ENCODE peak calls at places on chromosome X, in five cellular contexts. F is osteoblast; U is endothelial cell; A is SK-N-SH; B is stimulated activated CD8-positive, alpha-beta memory T cell treated with anti-CD3 and anti-CD28 coated beads, Interleukin-7, amount 100 ng/mL, for 1 hour. K is an unnamed sample.

GRCh38 chrX:74018253-74018652 is 285.7 kb upstream of the ZCCHC13 start:
- DNase-seq in F (no peak), U (no peak), A (no peak), B (no peak), K (no peak)

GRCh38 chrX:13196778-13197177 is 123.1 kb downstream of the ATXN3L start:
- DNase-seq in F (no peak), U (no peak), A (no peak), B (no peak), K (no peak)

GRCh38 chrX:12843061-12843667 is 23.7 kb upstream of the TLR7 start:
- DNase-seq in F (no peak), U (no peak), A (no peak), B (no peak), K (no peak)

GRCh38 chrX:30570505-30570904 is 7.1 kb downstream of the TASL start:
- DNase-seq in F (no peak), U (no peak), A (peak), B (no peak), K (no peak)

GRCh38 chrX:91434351-91435168 is at the start of gene PABPC5:
- DNase-seq in F (peak), U (peak), A (peak), B (no peak), K (peak)

GRCh38 chrX:31656013-31656412 is 584.2 kb upstream of the FTHL17 start:
- DNase-seq in F (no peak), U (no peak), A (no peak), B (no peak), K (no peak)

GRCh38 chrX:155745792-155746191 is 133.0 kb upstream of the TMLHE start:
- DNase-seq in F (no peak), U (no peak), A (no peak), B (no peak), K (no peak)

GRCh38 chrX:46587158-46587557 is 13.6 kb downstream of the CHST7 start:
- DNase-seq in F (no peak), U (no peak), A (no peak), B (no peak), K (no peak)

GRCh38 chrX:22760513-22761057 is 239.2 kb upstream of the DDX53 start:
- DNase-seq in F (no peak), U (no peak), A (peak), B (no peak), K (no peak)

GRCh38 chrX:10030570-10030969 is 63.4 kb downstream of the CLDN34 start:
- DNase-seq in F (no peak), U (no peak), A (no peak), B (no peak), K (no peak)

GRCh38 chrX:38086451-38087215 is 80.3 kb downstream of the SYTL5 start:
- DNase-seq in F (no peak), U (no peak), A (no peak), B (no peak), K (no peak)

GRCh38 chrX:154547245-154548027 is at the start of gene IKBKG:
- DNase-seq in F (peak), U (peak), A (peak), B (peak), K (peak)

GRCh38 chrX:15146515-15146914 is 123.4 kb downstream of the ASB9 start:
- DNase-seq in F (no peak), U (peak), A (peak), B (no peak), K (no peak)

GRCh38 chrX:44898411-44899221 is 25.6 kb downstream of the KDM6A start:
- DNase-seq in F (no peak), U (no peak), A (no peak), B (no peak), K (no peak)

GRCh38 chrX:87890437-87890836 is 372.8 kb downstream of the KLHL4 start:
- DNase-seq in F (no peak), U (no peak), A (no peak), B (no peak), K (no peak)

GRCh38 chrX:154600962-154601374 is 16.0 kb downstream of the CTAG1A start:
- DNase-seq in F (peak), U (no peak), A (no peak), B (no peak), K (no peak)

GRCh38 chrX:115284877-115285276 is 4.6 kb upstream of the LUZP4 start:
- DNase-seq in F (peak), U (no peak), A (no peak), B (no peak), K (no peak)

GRCh38 chrX:38717871-38718270 is 83.4 kb upstream of the MID1IP1 start:
- DNase-seq in F (no peak), U (peak), A (peak), B (no peak), K (no peak)